ENCODE peak calls at places on chromosome 9, in nine cellular contexts. O is AG04450, U is MM.1S, I is suprapubic skin, N is body of pancreas, X is psoas muscle, L is stomach, W is PC-9, Q is pancreas. V is an unnamed sample.

GRCh38 chr9:34675874-34676273 is 13.4 kb upstream of the CCL27 start:
- DNase-seq in X (no peak), N (no peak), U (no peak), Q (no peak), W (no peak), I (no peak), O (no peak), L (no peak), V (no peak)

GRCh38 chr9:137063311-137064026 is 6.9 kb downstream of the SAPCD2 start:
- DNase-seq in L (no peak), I (no peak), W (no peak), O (no peak), N (no peak), U (no peak), Q (no peak), X (no peak), V (no peak)

GRCh38 chr9:100579665-100580064 is 1.8 kb downstream of the CAVIN4 start:
- DNase-seq in I (no peak), U (no peak), Q (no peak), O (no peak), X (no peak), N (no peak), L (no peak), W (no peak), V (no peak)

GRCh38 chr9:69388596-69388995 is 63.6 kb downstream of the ENTREP1 start:
- DNase-seq in X (no peak), I (no peak), L (no peak), W (no peak), O (no peak), U (no peak), Q (no peak), N (no peak), V (no peak)

GRCh38 chr9:4923580-4924544 is 61.2 kb upstream of the JAK2 start:
- DNase-seq in X (no peak), N (no peak), I (no peak), U (peak; percentile 60), W (no peak), L (no peak), Q (no peak), O (no peak), V (no peak)

GRCh38 chr9:121842612-121842978 is 191.2 kb downstream of the DAB2IP start:
- DNase-seq in L (no peak), O (peak; percentile 52), W (no peak), N (no peak), I (no peak), X (no peak), Q (no peak), U (no peak), V (no peak)

GRCh38 chr9:82882744-82883143 is 180.2 kb downstream of the RASEF start:
- DNase-seq in I (no peak), X (no peak), W (no peak), L (no peak), O (no peak), U (no peak), Q (no peak), N (no peak), V (no peak)

GRCh38 chr9:134532084-134532483 is 109.5 kb upstream of the COL5A1 start:
- DNase-seq in Q (no peak), W (no peak), O (no peak), I (no peak), U (no peak), N (no peak), L (no peak), X (peak; percentile 44), V (no peak)

GRCh38 chr9:136640176-136641086 is 22.3 kb upstream of the EGFL7 start:
- DNase-seq in O (no peak), U (no peak), I (no peak), X (no peak), Q (no peak), L (no peak), N (no peak), W (no peak), V (no peak)

GRCh38 chr9:134624119-134624826 is 17.3 kb upstream of the COL5A1 start:
- DNase-seq in O (no peak), W (no peak), X (no peak), L (no peak), N (no peak), Q (peak; percentile 30), I (peak; percentile 63), U (no peak), V (no peak)

GRCh38 chr9:112665347-112665746 is 52.6 kb downstream of the INIP start:
- DNase-seq in Q (no peak), X (no peak), L (no peak), I (no peak), W (no peak), N (no peak), O (peak; percentile 7), U (no peak), V (no peak)

GRCh38 chr9:124454791-124455443 is 4.7 kb downstream of the ADGRD2 start:
- DNase-seq in N (no peak), Q (peak; percentile 52), I (peak; percentile 51), U (no peak), L (no peak), W (no peak), O (no peak), X (no peak), V (no peak)

GRCh38 chr9:124453586-124454191 is 3.4 kb downstream of the ADGRD2 start:
- DNase-seq in L (no peak), I (peak; percentile 58), W (no peak), U (no peak), Q (peak; percentile 49), X (no peak), O (no peak), N (no peak), V (no peak)

GRCh38 chr9:124454296-124454695 is 4.0 kb downstream of the ADGRD2 start:
- DNase-seq in W (no peak), U (no peak), L (no peak), N (no peak), X (no peak), Q (peak; percentile 32), I (no peak), O (no peak), V (no peak)

GRCh38 chr9:124452326-124452725 is 2.1 kb downstream of the ADGRD2 start:
- DNase-seq in N (no peak), I (no peak), L (no peak), O (no peak), U (no peak), W (no peak), Q (peak; percentile 34), X (no peak), V (no peak)

GRCh38 chr9:124452841-124453585 is 2.8 kb downstream of the ADGRD2 start:
- DNase-seq in W (no peak), O (no peak), X (no peak), U (no peak), Q (peak; percentile 56), I (no peak), N (no peak), L (no peak), V (no peak)
- H3K4me3 ChIP-seq in W (no peak overlapping the region), O (no peak overlapping the region), X (peak overlapping the region; percentile 49), U (no peak overlapping the region), Q (no peak overlapping the region), I (peak overlapping the region; percentile 34), N (no peak overlapping the region), L (peak overlapping the region; percentile 28), V (peak overlapping the region; percentile 28)

DNA sequence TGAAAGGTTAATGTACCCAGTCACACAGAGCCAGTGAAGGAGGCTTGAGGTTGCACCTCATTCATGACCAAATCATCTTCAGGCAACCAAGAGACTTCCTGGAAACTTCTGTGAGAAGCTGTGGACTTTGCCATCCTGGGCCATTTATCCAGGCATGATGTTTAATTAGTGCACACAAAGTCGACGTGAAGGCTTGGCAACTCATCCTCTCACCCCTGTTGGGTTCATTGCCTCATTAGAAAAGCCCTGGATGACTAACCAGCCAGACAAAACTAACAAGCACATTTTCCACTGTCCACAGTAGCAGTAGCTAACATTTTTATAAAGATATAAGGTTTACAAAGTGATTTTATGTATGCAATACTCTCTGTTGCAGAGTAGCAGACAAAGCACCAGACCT is 65.7 kb upstream of the ZNF462 start:
- DNase-seq in O (no peak), U (no peak), N (no peak), L (no peak), X (no peak), W (no peak), Q (no peak), I (no peak), V (no peak)
- H3K27ac ChIP-seq in O (no peak overlapping the region), U (no peak overlapping the region), N (no peak overlapping the region), L (no peak overlapping the region), X (no peak overlapping the region), W (no peak overlapping the region), Q (no peak overlapping the region), I (no peak overlapping the region), V (no peak overlapping the region)

DNA sequence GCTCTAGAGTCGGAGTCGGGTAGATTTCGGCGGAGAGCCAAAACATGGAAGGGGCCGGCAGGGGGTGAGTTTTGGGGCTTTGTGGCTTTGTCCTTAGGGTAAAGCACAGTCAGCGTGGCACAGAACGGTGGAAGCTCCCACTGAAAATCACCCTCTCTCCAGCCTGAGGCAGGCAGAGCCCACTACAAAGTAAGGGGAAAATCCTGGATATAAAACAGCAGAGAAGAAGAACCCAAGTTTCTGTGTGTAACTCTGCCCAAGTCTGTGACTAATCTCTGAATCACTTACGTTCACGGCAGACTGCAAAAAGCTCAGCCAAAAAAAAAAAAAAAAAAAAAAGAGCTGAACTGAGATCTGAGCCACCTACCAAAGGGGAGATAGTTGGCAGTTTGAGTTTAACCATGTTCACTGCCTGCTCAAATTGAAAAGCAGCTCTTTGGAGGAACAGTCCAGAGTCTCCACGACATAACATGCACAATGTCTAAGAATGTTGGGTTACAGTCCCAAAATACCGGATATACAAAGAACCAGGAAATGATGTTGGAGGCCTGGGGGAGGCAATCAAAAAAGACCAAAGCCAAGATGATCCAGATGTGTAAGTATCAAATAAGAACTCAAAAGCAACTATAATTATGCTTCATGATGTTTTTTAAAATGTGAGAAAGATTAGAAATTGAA is 26.7 kb upstream of the OR2K2 start:
- DNase-seq in U (no peak), X (peak; percentile 51), I (peak; percentile 62), Q (no peak), W (peak; percentile 70), O (peak; percentile 76), N (no peak), L (no peak), V (no peak)
- H3K4me3 ChIP-seq in U (no peak overlapping the region), X (peak overlapping the region; percentile 31), I (peak overlapping the region; percentile 42), Q (no peak overlapping the region), W (no peak overlapping the region), O (peak overlapping the region; percentile 47), N (no peak overlapping the region), L (no peak overlapping the region), V (no peak overlapping the region)

GRCh38 chr9:38017149-38017884 is 51.7 kb downstream of the SHB start:
- DNase-seq in U (no peak), I (no peak), L (peak; percentile 84), N (peak; percentile 84), W (peak; percentile 51), Q (peak; percentile 78), X (peak; percentile 85), O (no peak), V (peak; percentile 83)

GRCh38 chr9:38015267-38015666 is 53.8 kb downstream of the SHB start:
- DNase-seq in X (no peak), I (no peak), L (no peak), U (no peak), N (no peak), Q (no peak), O (no peak), W (no peak), V (no peak)

GRCh38 chr9:38017885-38018186 is 51.2 kb downstream of the SHB start:
- DNase-seq in Q (no peak), X (no peak), N (no peak), U (no peak), L (no peak), O (no peak), I (no peak), W (no peak), V (no peak)

GRCh38 chr9:38018230-38018963 is 50.6 kb downstream of the SHB start:
- DNase-seq in X (no peak), L (no peak), Q (no peak), O (no peak), U (no peak), I (no peak), N (no peak), W (no peak), V (no peak)

GRCh38 chr9:38016375-38017120 is 52.5 kb downstream of the SHB start:
- DNase-seq in N (no peak), O (no peak), Q (no peak), X (no peak), L (no peak), W (no peak), I (no peak), U (no peak), V (no peak)
- H3K27ac ChIP-seq in N (peak overlapping the region; percentile 80), O (peak overlapping the region; percentile 87), Q (peak overlapping the region; percentile 56), X (peak overlapping the region; percentile 74), L (no peak overlapping the region), W (peak overlapping the region; percentile 85), I (peak overlapping the region; percentile 59), U (no peak overlapping the region), V (peak overlapping the region; percentile 63)